ENCODE peak calls at places on chromosomes 5 and 9, in ten cellular contexts. I is Peyer's patch, N is osteocyte, X is mucosa of descending colon, C is GM06990, Y is foreskin fibroblast, G is WTC11, H is epithelial cell of esophagus, V is DND-41, U is MCF 10A. D is an unnamed sample.

GRCh38 chr5:169574147-169574646 is 9.4 kb upstream of the SPDL1 start:
- DNase-seq in X (no peak), U (no peak), V (no peak), G (no peak), N (no peak), C (no peak), Y (no peak), H (no peak), I (no peak), D (no peak)

GRCh38 chr5:133195250-133195649 is 143.4 kb downstream of the HSPA4 start:
- DNase-seq in I (no peak), Y (no peak), X (no peak), V (no peak), N (no peak), C (no peak), U (no peak), G (no peak), H (no peak), D (no peak)

GRCh38 chr5:56651893-56652292 is 163.5 kb upstream of the MAP3K1 start:
- DNase-seq in X (no peak), G (no peak), I (no peak), H (no peak), U (no peak), Y (no peak), V (no peak), N (no peak), C (no peak), D (no peak)

GRCh38 chr5:53893626-53894025 is 333.2 kb downstream of the NDUFS4 start:
- DNase-seq in C (no peak), V (no peak), G (no peak), I (no peak), Y (no peak), N (no peak), U (no peak), H (no peak), X (no peak), D (no peak)

GRCh38 chr5:154755361-154756202 is at the start of gene LARP1:
- DNase-seq in C (peak; percentile 61), N (no peak), X (no peak), Y (no peak), U (peak; percentile 43), I (peak; percentile 65), G (no peak), H (peak; percentile 32), V (no peak), D (peak; percentile 44)

GRCh38 chr9:84466580-84467285 is 126.2 kb upstream of the SLC28A3 start:
- DNase-seq in I (no peak), Y (no peak), X (no peak), U (no peak), G (no peak), N (no peak), H (no peak), V (no peak), C (no peak), D (no peak)

GRCh38 chr9:114898741-114899140 is 31.6 kb downstream of the TNFSF8 start:
- DNase-seq in H (no peak), I (peak; percentile 94), U (no peak), N (no peak), Y (no peak), V (peak; percentile 93), X (peak; percentile 81), C (peak; percentile 12), G (no peak), D (no peak)

GRCh38 chr5:96881511-96882115 is 5.3 kb downstream of the ERAP2 start:
- DNase-seq in Y (peak; percentile 49), V (no peak), H (peak; percentile 65), X (no peak), C (no peak), N (no peak), I (no peak), U (peak; percentile 13), G (no peak), D (no peak)

GRCh38 chr9:134489621-134490380 is 151.8 kb upstream of the COL5A1 start:
- DNase-seq in V (no peak), H (no peak), G (no peak), I (peak; percentile 25), X (no peak), U (no peak), Y (no peak), N (no peak), C (no peak), D (no peak)

GRCh38 chr5:9514968-9515367 is 30.9 kb downstream of the SEMA5A start:
- DNase-seq in I (no peak), U (no peak), C (no peak), X (no peak), Y (no peak), G (no peak), H (no peak), N (no peak), V (no peak), D (no peak)

GRCh38 chr5:9519537-9519936 is 26.3 kb downstream of the SEMA5A start:
- DNase-seq in U (peak; percentile 38), X (no peak), N (no peak), H (no peak), C (peak; percentile 30), G (no peak), Y (peak; percentile 57), V (no peak), I (no peak), D (no peak)

GRCh38 chr5:9515451-9515850 is 30.4 kb downstream of the SEMA5A start:
- DNase-seq in C (no peak), X (no peak), V (no peak), H (no peak), G (no peak), U (no peak), N (no peak), Y (no peak), I (peak; percentile 62), D (no peak)

GRCh38 chr5:9513825-9514224 is 32.0 kb downstream of the SEMA5A start:
- DNase-seq in H (peak; percentile 29), U (peak; percentile 14), I (no peak), V (no peak), N (no peak), X (no peak), Y (peak; percentile 58), G (peak; percentile 15), C (no peak), D (no peak)

DNA sequence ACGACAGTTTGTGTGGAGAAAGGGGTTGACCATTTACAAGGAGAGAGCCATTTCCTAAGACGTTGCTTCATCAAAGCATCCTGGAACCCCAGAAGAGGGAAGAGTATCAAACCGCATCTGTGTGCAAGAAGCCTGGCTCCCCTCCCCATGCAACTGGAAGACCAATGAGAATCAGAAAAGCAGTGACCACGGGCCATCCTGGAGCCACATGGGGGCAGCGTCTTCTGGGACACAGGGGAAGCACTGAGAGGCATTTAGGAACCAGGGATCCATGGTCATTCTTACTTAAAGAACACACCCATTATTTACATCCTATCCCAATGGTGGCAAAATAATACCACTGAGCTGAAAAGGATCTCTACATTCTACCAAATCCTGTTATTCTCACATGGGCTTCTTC is 29.3 kb downstream of the SEMA5A start:
- DNase-seq in V (no peak), C (no peak), G (peak; percentile 47), U (no peak), H (peak; percentile 11), X (no peak), N (no peak), I (no peak), Y (no peak), D (peak; percentile 31)
- TF ChIP-seq CTCF in V (no peak), C (no peak), G (no peak), U (no peak), H (no peak), X (no peak), N (no peak), I (no peak), Y (no peak), D (no peak)

GRCh38 chr9:112945620-112946208 is 55.0 kb upstream of the SLC46A2 start:
- DNase-seq in N (no peak), X (no peak), H (no peak), G (peak; percentile 87), U (no peak), I (no peak), V (peak; percentile 5), Y (no peak), C (peak; percentile 5), D (peak; percentile 5)
- TF ChIP-seq CTCF in N (no peak), X (no peak), H (peak; percentile 3), G (peak; percentile 65), U (no peak), I (no peak), V (peak; percentile 10), Y (no peak), C (peak; percentile 20), D (no peak)

GRCh38 chr9:93702261-93702660 is 125.9 kb downstream of the PHF2 start:
- DNase-seq in N (peak; percentile 78), H (no peak), V (no peak), G (no peak), Y (no peak), X (no peak), C (no peak), I (no peak), U (no peak), D (no peak)
- TF ChIP-seq CTCF in N (no peak), H (no peak), V (no peak), G (no peak), Y (no peak), X (no peak), C (peak; percentile 15), I (no peak), U (no peak), D (no peak)

DNA sequence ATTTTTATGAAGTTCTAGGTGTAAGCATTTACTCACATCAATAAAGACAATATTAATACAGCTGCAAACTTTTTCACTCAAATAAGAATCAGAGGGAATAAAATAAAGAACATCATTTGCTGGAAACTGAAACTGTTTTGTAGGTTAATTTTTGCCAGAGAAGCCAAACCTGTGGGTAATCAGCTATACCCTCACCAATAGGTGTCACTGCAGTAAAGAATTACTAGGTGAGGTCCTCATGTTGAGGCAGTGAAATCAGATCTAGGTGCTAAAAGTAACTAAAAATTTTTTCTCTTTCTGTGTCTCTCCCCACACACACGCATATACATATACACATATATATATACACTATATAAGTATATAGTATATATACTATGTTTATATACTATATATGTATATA is 1016.3 kb upstream of the SEMA6A start:
- DNase-seq in C (no peak), N (no peak), V (no peak), X (no peak), H (peak; percentile 16), I (no peak), Y (no peak), U (peak; percentile 67), G (no peak), D (no peak)
- TF ChIP-seq CTCF in C (peak; percentile 50), N (peak; percentile 72), V (peak; percentile 34), X (no peak), H (peak; percentile 44), I (no peak), Y (peak; percentile 36), U (peak; percentile 59), G (no peak), D (peak; percentile 34)

DNA sequence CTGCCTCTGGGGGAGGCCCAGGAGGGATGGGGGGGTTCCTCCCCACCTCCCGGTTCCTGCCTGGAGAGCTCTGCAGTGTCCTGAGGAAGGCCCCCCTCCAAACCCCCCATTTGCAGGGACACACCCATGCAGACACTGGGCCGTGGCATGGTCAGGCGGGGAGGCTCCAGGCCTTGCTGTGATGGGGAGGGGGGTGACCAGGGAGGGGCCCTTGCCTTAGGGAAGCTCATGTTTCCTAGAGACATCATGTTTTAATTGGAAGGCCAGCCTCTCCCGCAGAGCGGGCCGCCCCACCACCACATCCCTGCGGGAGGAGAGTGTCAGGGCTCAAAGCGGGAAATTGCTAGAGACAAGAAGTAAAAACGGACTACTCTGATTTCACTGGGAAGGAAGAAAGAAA is 12.0 kb downstream of the PRRX2 start:
- DNase-seq in N (peak; percentile 89), X (no peak), U (no peak), Y (no peak), C (no peak), V (no peak), G (no peak), I (no peak), H (no peak), D (no peak)
- TF ChIP-seq CTCF in N (no peak), X (no peak), U (no peak), Y (no peak), C (no peak), V (no peak), G (no peak), I (no peak), H (no peak), D (no peak)

D was measured in endothelial cell.